ENCODE peak calls at places on chromosomes 13 and 19, in ten cellular contexts. Z is GM12878, H is upper lobe of left lung, W is SK-N-SH, J is breast epithelium, L is prostate gland, E is stomach, U is sigmoid colon, O is GM23338, T is HepG2. D is an unnamed sample.

GRCh38 chr19:33963514-33963913 is 166.8 kb downstream of the KCTD15 start:
- DNase-seq in O (no peak), E (no peak), J (no peak), Z (no peak), T (no peak), U (no peak), W (no peak), L (no peak), H (no peak), D (no peak)

GRCh38 chr13:92621985-92622384 is 604.6 kb upstream of the GPC6 start:
- DNase-seq in E (no peak), W (no peak), T (no peak), J (no peak), H (no peak), O (no peak), Z (no peak), L (no peak), U (no peak), D (no peak)

GRCh38 chr13:26628706-26629105 is 71.2 kb downstream of the WASF3 start:
- DNase-seq in Z (no peak), H (no peak), J (no peak), O (peak), E (no peak), T (peak), U (no peak), L (no peak), W (no peak), D (no peak)

GRCh38 chr13:47008318-47008717 is 111.5 kb upstream of the HTR2A start:
- DNase-seq in E (no peak), T (no peak), J (no peak), U (no peak), O (no peak), W (no peak), Z (no peak), H (no peak), L (no peak), D (no peak)

GRCh38 chr19:2488942-2489731 is 13.2 kb downstream of the GADD45B start:
- DNase-seq in E (peak), L (no peak), Z (no peak), W (peak), T (no peak), U (no peak), J (no peak), H (peak), O (peak), D (peak)

GRCh38 chr13:112792511-112792910 is 102.7 kb downstream of the ATP11A start:
- DNase-seq in U (no peak), E (peak), H (no peak), L (no peak), O (no peak), J (no peak), Z (no peak), T (no peak), W (no peak), D (no peak)

GRCh38 chr19:40633207-40633606 is 32.0 kb downstream of the LTBP4 start:
- DNase-seq in L (no peak), J (no peak), E (no peak), Z (no peak), H (no peak), O (no peak), W (no peak), T (peak), U (no peak), D (no peak)

GRCh38 chr19:1847684-1848398 is 442 bp downstream of the REXO1 start:
- DNase-seq in E (no peak), T (peak), L (no peak), J (no peak), Z (no peak), H (peak), O (peak), W (peak), U (no peak), D (peak)

GRCh38 chr13:88919970-88920628 is 1248.9 kb downstream of the SLITRK5 start:
- DNase-seq in O (no peak), Z (peak), T (no peak), J (no peak), H (no peak), W (no peak), E (no peak), L (no peak), U (no peak), D (no peak)

GRCh38 chr19:46975918-46976782 is 43.5 kb upstream of the NPAS1 start:
- DNase-seq in W (peak), J (peak), E (peak), H (peak), U (peak), O (peak), T (peak), L (peak), Z (no peak), D (peak)

GRCh38 chr13:48066310-48066989 is 28.5 kb downstream of the MED4 start:
- DNase-seq in U (no peak), H (no peak), J (no peak), E (no peak), L (no peak), O (no peak), Z (peak), W (no peak), T (peak), D (no peak)

GRCh38 chr13:98576215-98576945 is 527 bp downstream of the STK24 start:
- DNase-seq in Z (no peak), T (no peak), E (peak), W (peak), J (peak), U (peak), H (peak), O (peak), L (peak), D (peak)

GRCh38 chr19:14352526-14352925 is 28.7 kb upstream of the ADGRE5 start:
- DNase-seq in H (no peak), U (no peak), J (no peak), T (no peak), E (no peak), Z (no peak), O (no peak), W (no peak), L (no peak), D (no peak)

GRCh38 chr13:98775844-98776598 is 23.5 kb upstream of the SLC15A1 start:
- DNase-seq in Z (no peak), U (no peak), E (peak), T (peak), J (no peak), O (no peak), W (no peak), L (no peak), H (peak), D (no peak)

GRCh38 chr13:94435604-94436226 is 43.8 kb downstream of the DCT start:
- DNase-seq in U (no peak), Z (no peak), T (peak), W (peak), H (no peak), J (no peak), O (peak), L (no peak), E (no peak), D (no peak)

GRCh38 chr13:87376081-87376480 is 295.1 kb upstream of the SLITRK5 start:
- DNase-seq in L (no peak), T (no peak), W (no peak), J (no peak), H (no peak), Z (no peak), U (no peak), O (no peak), E (no peak), D (no peak)

GRCh38 chr13:48253849-48254248 is 20.8 kb downstream of the ITM2B start:
- DNase-seq in H (no peak), U (no peak), W (no peak), Z (no peak), L (no peak), T (peak), J (no peak), O (no peak), E (no peak), D (no peak)

GRCh38 chr13:39148513-39148961 is 110.3 kb downstream of the NHLRC3 start:
- DNase-seq in O (no peak), L (no peak), H (no peak), Z (no peak), J (no peak), U (no peak), E (no peak), W (no peak), T (no peak), D (no peak)

GRCh38 chr13:26614721-26615120 is 57.2 kb downstream of the WASF3 start:
- DNase-seq in J (no peak), O (no peak), E (no peak), W (no peak), L (no peak), T (no peak), U (no peak), H (no peak), Z (no peak), D (no peak)

DNA sequence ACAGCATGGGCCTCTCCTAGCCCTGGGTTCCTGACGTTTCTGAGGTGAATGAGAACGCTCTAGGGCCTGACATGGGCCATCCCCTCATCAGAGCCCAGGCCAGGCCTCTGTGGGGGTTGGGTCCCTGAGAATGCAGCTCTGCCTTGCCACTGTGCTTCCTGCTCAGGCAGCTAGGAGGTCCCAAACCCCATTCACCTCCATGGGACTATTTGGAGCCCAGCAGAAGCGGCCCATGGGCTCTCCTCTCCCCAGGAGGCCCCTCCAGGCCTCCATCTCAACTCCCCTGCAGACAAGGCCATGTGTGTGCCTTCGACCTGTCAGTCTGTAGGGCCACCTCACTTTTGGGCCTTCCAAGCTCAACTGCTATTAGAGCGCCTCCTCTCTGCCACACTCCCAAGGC is 36.9 kb downstream of the ELL start:
- DNase-seq in O (no peak), H (no peak), Z (no peak), T (no peak), W (no peak), L (no peak), U (no peak), J (no peak), E (no peak), D (no peak)
- H3K27ac ChIP-seq in O (no peak), H (peak), Z (no peak), T (no peak), W (no peak), L (no peak), U (no peak), J (peak), E (peak), D (no peak)

DNA sequence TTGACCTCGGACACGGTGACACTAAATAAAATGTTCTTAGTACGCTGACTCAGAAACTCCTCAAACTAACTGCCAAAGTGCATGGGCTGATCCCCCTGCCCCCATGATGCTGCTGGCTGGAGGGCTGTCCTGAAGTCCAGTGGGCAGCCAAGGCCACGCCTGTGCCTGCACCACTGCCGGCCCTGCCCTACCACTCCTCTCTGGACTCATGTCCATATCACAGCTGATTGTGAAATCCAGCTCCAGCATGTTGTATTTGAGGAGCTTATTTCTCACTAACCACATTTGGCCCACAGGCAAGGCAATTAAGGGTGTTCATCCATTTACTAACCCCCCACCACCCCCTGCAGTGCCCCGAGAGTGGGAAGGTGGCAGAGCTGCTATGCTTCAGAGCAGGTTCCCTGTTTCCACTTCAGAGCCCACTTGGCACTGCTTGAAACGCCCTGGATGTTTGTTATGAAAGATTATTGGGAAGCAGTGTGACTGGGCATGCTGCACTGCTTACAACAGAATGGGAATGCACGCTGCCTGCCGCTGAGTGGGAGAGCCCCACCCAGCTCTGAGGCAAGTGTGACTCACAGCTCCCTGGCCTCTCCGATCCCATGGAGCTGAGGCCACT is 114.0 kb downstream of the UQCRFS1 start:
- DNase-seq in Z (no peak), O (no peak), U (peak), W (no peak), E (peak), J (peak), H (peak), L (no peak), T (no peak), D (peak)
- TF ChIP-seq POLR2AphosphoS5 in Z (no peak), O (no peak), U (peak), W (no peak), E (no peak), J (peak), H (peak), L (no peak), T (no peak), D (no peak)

GRCh38 chr19:45424191-45425058 is 708 bp upstream of the ERCC1 start:
- DNase-seq in Z (no peak), O (peak), T (peak), J (no peak), E (peak), H (peak), U (peak), W (peak), L (peak), D (peak)

GRCh38 chr19:45423033-45423588 is 606 bp downstream of the ERCC1 start:
- DNase-seq in E (no peak), J (no peak), O (no peak), T (no peak), H (no peak), U (no peak), L (no peak), W (no peak), Z (no peak), D (no peak)

GRCh38 chr19:45423589-45424190 is at the start of gene ERCC1:
- DNase-seq in J (peak), T (peak), L (peak), O (peak), U (peak), H (peak), Z (peak), E (peak), W (peak), D (peak)

GRCh38 chr19:45428385-45429231 is 4.9 kb upstream of the ERCC1 start:
- DNase-seq in O (peak), L (no peak), U (peak), T (no peak), J (no peak), Z (no peak), E (peak), H (peak), W (peak), D (no peak)
- TF ChIP-seq CTCF in O (peak), L (no peak), U (no peak), T (peak), J (no peak), Z (peak), E (no peak), H (peak), W (peak), D (peak)

GRCh38 chr13:30408319-30409101 is 13.8 kb upstream of the UBE2L5 start:
- DNase-seq in H (peak), J (peak), T (peak), U (peak), W (peak), O (peak), Z (no peak), E (peak), L (peak), D (peak)
- H3K27ac ChIP-seq in H (peak), J (peak), T (no peak), U (peak), W (no peak), O (no peak), Z (no peak), E (peak), L (peak), D (peak)

GRCh38 chr13:33178197-33178699 is 107.3 kb downstream of the STARD13 start:
- DNase-seq in W (no peak), O (no peak), H (no peak), E (no peak), L (no peak), U (no peak), T (no peak), J (no peak), Z (no peak), D (no peak)

GRCh38 chr13:33176526-33176925 is 109.0 kb downstream of the STARD13 start:
- DNase-seq in U (no peak), W (no peak), E (no peak), J (no peak), T (no peak), H (no peak), O (no peak), Z (no peak), L (no peak), D (no peak)

GRCh38 chr13:33174980-33175379 is 110.6 kb downstream of the STARD13 start:
- DNase-seq in U (no peak), H (no peak), J (no peak), Z (no peak), T (no peak), O (no peak), L (no peak), W (no peak), E (no peak), D (no peak)

GRCh38 chr13:33174491-33174890 is 111.1 kb downstream of the STARD13 start:
- DNase-seq in O (no peak), E (no peak), U (no peak), T (no peak), Z (no peak), J (no peak), W (peak), H (no peak), L (no peak), D (no peak)

DNA sequence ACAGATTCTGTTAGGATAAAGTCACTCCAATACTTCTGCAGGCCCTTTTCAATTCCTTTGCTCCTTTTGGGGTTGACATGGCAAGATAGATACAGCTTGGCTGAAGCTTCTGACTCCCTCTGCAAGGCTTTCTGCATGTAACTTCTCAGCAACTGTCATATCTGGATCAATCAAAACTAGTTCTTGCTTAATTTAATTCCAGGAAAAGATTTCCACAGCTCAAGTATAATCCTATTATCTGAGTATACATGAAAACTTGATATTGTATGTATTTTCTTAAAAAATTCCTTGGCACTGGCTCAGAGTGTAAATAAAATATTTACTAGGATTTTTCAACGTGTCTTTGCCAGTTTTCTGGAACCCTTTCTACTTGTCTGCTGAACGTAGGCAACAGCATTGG is 109.6 kb downstream of the STARD13 start:
- DNase-seq in H (no peak), O (no peak), T (no peak), W (no peak), U (no peak), Z (no peak), L (no peak), E (no peak), J (no peak), D (no peak)
- TF ChIP-seq POLR2AphosphoS5 in H (no peak), O (no peak), T (no peak), W (no peak), U (no peak), Z (no peak), L (no peak), E (no peak), J (no peak), D (no peak)

GRCh38 chr19:19064098-19064722 is 416 bp downstream of the SLC25A42 start:
- DNase-seq in J (peak), E (no peak), H (no peak), Z (no peak), T (no peak), U (no peak), O (no peak), L (peak), W (peak), D (no peak)
- TF ChIP-seq CTCF in J (no peak), E (no peak), H (peak), Z (peak), T (peak), U (no peak), O (no peak), L (no peak), W (peak), D (no peak)

GRCh38 chr13:114119196-114119595 is 13.2 kb downstream of the RASA3 start:
- DNase-seq in O (peak), Z (no peak), U (no peak), L (no peak), T (peak), J (no peak), W (peak), H (no peak), E (no peak), D (no peak)
- H3K27ac ChIP-seq in O (peak), Z (no peak), U (peak), L (peak), T (no peak), J (peak), W (peak), H (peak), E (peak), D (peak)

DNA sequence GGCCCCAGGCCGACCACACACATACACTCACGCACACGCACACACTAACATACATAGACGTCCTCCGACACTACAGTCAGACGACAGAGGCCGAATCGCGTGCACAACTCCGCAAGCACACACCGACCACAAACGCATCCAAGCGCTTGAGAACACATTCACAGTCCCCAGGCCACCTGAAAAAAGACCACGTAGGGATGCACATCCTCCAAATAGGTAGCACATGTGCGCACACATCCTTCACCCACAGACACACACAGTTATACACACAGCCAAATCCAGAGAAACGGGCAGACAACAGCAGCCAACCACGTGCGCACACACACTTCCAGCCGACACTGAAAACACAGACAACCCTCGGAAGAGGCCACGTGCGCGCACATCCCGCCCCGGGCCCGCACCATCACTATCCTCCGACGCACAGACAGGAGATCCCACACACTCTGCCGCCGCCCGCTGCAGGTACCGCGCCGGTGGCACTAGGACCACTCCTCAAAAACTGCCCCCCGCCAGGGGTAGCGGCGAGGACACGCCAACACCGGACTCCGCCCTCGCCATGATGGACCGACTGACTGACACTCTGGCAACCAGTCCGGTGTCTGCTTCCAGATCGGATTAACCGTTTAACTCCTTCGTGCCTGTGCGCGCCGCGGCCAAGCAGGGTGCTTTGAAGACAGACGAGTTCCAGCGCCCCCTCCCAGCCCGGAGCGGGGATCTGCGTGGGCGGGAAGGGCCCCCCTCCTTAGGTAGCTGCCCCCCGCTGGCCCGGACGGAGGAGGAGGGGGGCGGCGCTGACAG is 493 bp upstream of the PDE4A start:
- DNase-seq in U (no peak), J (no peak), W (peak), O (peak), L (no peak), Z (no peak), T (no peak), H (peak), E (no peak), D (no peak)
- TF ChIP-seq POLR2AphosphoS5 in U (no peak), J (no peak), W (no peak), O (peak), L (no peak), Z (peak), T (no peak), H (no peak), E (no peak), D (no peak)

GRCh38 chr19:44848036-44848804 is 2.1 kb downstream of the NECTIN2 start:
- DNase-seq in T (no peak), E (no peak), H (no peak), W (peak), J (peak), L (peak), U (peak), Z (no peak), O (peak), D (no peak)
- TF ChIP-seq CTCF in T (no peak), E (no peak), H (no peak), W (no peak), J (no peak), L (no peak), U (no peak), Z (no peak), O (no peak), D (no peak)

DNA sequence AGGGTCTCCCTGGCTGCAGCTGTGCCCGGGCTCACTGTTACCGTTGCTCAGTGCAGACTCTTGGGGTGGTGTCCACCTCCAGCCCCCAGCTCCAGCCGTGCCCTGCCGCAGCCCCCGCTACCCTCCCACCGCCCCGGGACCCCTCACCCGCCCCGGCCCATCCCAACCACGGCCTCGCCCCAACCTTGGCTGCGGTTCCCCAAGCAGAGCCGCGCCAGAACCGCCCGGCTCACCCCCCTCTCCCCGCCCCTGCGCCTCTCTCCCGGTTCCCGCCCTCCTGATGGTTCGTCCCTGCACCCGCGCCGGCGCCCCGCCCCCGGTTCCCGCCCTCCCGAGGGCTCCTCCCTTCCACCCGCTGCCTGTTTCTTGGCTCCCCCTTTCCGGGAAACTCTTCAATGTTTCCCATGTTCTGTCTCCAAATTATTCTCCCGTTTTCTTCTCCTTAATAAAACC is 40.3 kb downstream of the ANKRD10 start:
- DNase-seq in H (peak), J (peak), T (peak), O (peak), L (peak), U (peak), Z (no peak), W (peak), E (peak), D (peak)
- H3K27ac ChIP-seq in H (peak), J (no peak), T (no peak), O (no peak), L (no peak), U (peak), Z (no peak), W (no peak), E (peak), D (no peak)